ENCODE peak calls at places on chromosomes 12 and 14, in five cellular contexts. H is IMR-90, Y is H1, E is mesenchymal stem cell, R is neuronal stem cell. O is an unnamed sample.

GRCh38 chr12:101634724-101635123 is 40.0 kb downstream of the MYBPC1 start:
- DNase-seq in Y (no peak), R (no peak), H (no peak), E (no peak), O (no peak)

GRCh38 chr14:97219356-97220017 is 422.3 kb downstream of the VRK1 start:
- DNase-seq in H (no peak), R (no peak), E (no peak), Y (peak), O (no peak)

GRCh38 chr14:104749111-104749649 is 3.8 kb upstream of the SIVA1 start:
- DNase-seq in Y (no peak), E (no peak), H (peak), R (no peak), O (peak)

GRCh38 chr12:3632256-3633240 is 120.4 kb downstream of the CRACR2A start:
- DNase-seq in Y (no peak), H (no peak), E (no peak), R (no peak), O (no peak)

GRCh38 chr14:28763914-28764848 is 2.4 kb upstream of the FOXG1 start:
- DNase-seq in Y (peak), H (no peak), R (no peak), E (no peak), O (no peak)

GRCh38 chr14:65042731-65043372 is 56.2 kb downstream of the FNTB start:
- DNase-seq in Y (no peak), R (no peak), H (no peak), E (no peak), O (peak)

GRCh38 chr12:8033153-8034044 is 883 bp downstream of the FOXJ2 start:
- DNase-seq in H (peak), R (peak), E (peak), Y (no peak), O (peak)

GRCh38 chr12:40310201-40310600 is 85.4 kb downstream of the LRRK2 start:
- DNase-seq in H (no peak), R (no peak), Y (no peak), E (no peak), O (no peak)

GRCh38 chr12:67080637-67081036 is 188.5 kb upstream of the CAND1 start:
- DNase-seq in H (no peak), R (no peak), Y (no peak), E (no peak), O (no peak)

GRCh38 chr12:46556820-46557524 is 184.4 kb upstream of the SLC38A2 start:
- DNase-seq in Y (no peak), H (peak), E (peak), R (no peak), O (peak)

GRCh38 chr12:104656921-104657320 is 200.2 kb downstream of the CHST11 start:
- DNase-seq in Y (no peak), E (peak), R (no peak), H (peak), O (no peak)

GRCh38 chr12:131196220-131196619 is 242.5 kb downstream of the ADGRD1 start:
- DNase-seq in H (no peak), E (no peak), R (no peak), Y (no peak), O (no peak)

GRCh38 chr12:57127710-57128518 is at the start of gene LRP1:
- DNase-seq in E (peak), Y (peak), H (peak), R (peak), O (peak)

GRCh38 chr12:126776047-126776446 is 1490.9 kb upstream of the TMEM132C start:
- DNase-seq in R (no peak), E (no peak), H (no peak), Y (no peak), O (no peak)

GRCh38 chr14:93984070-93984469 is 7.7 kb upstream of the ASB2 start:
- DNase-seq in Y (no peak), R (no peak), E (no peak), H (peak), O (no peak)

GRCh38 chr12:108129017-108129812 is at the start of gene WSCD2:
- DNase-seq in R (peak), H (no peak), E (peak), Y (peak), O (peak)

GRCh38 chr12:90572778-90573177 is 382.2 kb downstream of the CCER1 start:
- DNase-seq in R (no peak), E (no peak), Y (no peak), H (no peak), O (no peak)

GRCh38 chr12:25501565-25501964 is 51.5 kb downstream of the LMNTD1 start:
- DNase-seq in E (peak), H (peak), Y (no peak), R (no peak), O (peak)

GRCh38 chr14:24270537-24271133 is 762 bp downstream of the RABGGTA start:
- DNase-seq in Y (no peak), E (no peak), H (no peak), R (peak), O (no peak)

GRCh38 chr12:47033797-47034555 is 45.4 kb upstream of the PCED1B start:
- DNase-seq in Y (no peak), R (no peak), E (no peak), H (no peak), O (peak)

GRCh38 chr14:93950948-93951668 is 24.0 kb downstream of the FAM181A start:
- DNase-seq in R (no peak), E (no peak), H (peak), Y (no peak), O (no peak)

GRCh38 chr14:55921516-55921915 is 196.7 kb upstream of the PELI2 start:
- DNase-seq in R (no peak), E (no peak), H (no peak), Y (no peak), O (no peak)

GRCh38 chr14:79631276-79631675 is 580.0 kb downstream of the DIO2 start:
- DNase-seq in Y (peak), E (no peak), R (no peak), H (no peak), O (no peak)

GRCh38 chr12:6734506-6735082 is 10.7 kb downstream of the COPS7A start:
- DNase-seq in Y (no peak), H (no peak), E (no peak), R (no peak), O (no peak)

GRCh38 chr12:124289634-124290600 is 5.0 kb upstream of the RFLNA start:
- DNase-seq in Y (no peak), H (peak), E (peak), R (no peak), O (peak)

GRCh38 chr12:113297214-113297587 is 37.7 kb downstream of the SLC8B1 start:
- DNase-seq in Y (no peak), H (no peak), R (no peak), E (no peak), O (no peak)

GRCh38 chr12:113298472-113298817 is 36.5 kb downstream of the SLC8B1 start:
- DNase-seq in H (no peak), R (no peak), E (no peak), Y (no peak), O (no peak)

GRCh38 chr12:113299619-113300237 is 35.2 kb downstream of the SLC8B1 start:
- DNase-seq in R (no peak), E (peak), Y (no peak), H (peak), O (peak)

GRCh38 chr12:113297621-113298471 is 37.1 kb downstream of the SLC8B1 start:
- DNase-seq in E (no peak), R (no peak), H (no peak), Y (no peak), O (no peak)

DNA sequence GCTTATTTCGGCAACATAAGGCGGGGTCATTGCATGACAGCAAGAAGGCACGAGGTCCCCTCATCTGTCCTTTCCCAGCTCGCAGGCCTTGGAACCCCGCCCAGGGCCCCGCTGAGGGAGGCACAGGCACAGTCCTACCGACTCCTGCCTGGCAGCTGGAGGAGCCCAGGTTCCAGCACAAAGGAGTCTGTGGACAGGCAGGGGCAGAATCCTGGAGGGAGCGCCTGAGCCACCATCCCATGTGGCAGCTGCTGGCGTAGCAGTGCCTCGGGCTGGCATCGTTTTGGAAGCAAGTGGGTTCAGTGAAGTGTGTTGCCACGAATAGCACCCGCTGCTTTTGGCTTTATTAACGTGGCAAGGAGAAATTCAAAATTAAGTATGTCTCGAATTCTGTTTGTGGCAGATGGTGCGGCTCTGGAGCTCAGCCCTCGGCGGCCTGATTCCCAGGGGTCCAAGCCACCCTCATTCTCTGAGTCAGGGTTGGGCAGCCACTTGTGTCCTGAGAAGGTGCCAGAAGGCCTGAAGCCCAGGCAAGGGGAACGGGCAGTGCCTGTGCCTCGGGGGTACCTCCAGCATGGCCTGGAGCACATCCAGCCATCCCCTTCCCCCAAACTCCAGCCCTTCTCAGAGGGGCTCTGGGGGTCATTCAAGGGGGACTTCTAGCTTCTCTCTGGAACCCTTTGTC is 35.9 kb downstream of the SLC8B1 start:
- DNase-seq in Y (no peak), R (no peak), H (no peak), E (no peak), O (no peak)
- H2AFZ ChIP-seq in Y (no peak), R (no peak), H (peak), E (no peak), O (peak)

GRCh38 chr12:130066742-130067141 is 95.5 kb upstream of the FZD10 start:
- DNase-seq in E (no peak), Y (no peak), H (no peak), R (no peak), O (no peak)
- H4K8ac ChIP-seq in E (no peak), Y (no peak), H (no peak), R (no peak), O (no peak)

DNA sequence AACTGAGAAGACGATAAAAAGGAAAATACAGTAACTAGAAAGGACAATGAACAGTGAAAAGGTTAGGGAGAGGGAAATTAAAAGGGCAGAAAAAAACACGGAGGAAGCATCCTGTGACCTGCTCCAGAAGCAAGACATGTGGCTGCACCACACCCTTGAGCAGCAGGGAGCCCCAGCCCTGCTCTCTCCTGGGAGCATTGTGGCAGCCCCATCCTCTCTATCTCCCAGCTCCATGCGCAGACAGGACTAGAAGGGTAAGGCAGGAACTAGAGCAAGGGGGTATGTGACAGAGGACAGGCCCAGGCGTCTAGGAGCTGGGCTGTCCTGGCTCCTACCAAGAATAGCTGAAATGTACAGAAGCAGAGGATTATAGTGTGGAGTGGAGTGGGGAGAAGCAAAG is 38.6 kb upstream of the SMUG1 start:
- DNase-seq in Y (no peak), E (no peak), R (no peak), H (no peak), O (no peak)
- H2AFZ ChIP-seq in Y (no peak), E (peak), R (no peak), H (peak), O (no peak)

DNA sequence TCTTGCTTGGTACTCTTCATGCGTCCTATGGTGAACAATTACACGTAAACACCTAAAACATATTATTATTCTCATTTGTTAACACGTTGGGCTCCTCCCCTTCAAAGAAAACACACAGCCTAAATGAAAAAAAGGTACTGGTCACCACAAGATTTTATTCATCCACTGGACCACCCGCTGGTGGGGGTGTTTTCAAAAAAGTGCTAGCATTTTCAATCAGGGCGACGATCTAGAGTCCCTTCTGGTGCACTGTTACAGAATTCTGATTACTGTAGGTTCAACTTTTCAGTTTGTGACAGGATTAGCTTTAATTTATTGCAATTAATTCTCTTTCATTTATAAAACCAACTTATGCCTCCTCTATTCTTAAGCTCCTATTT is 465 bp downstream of the MAGOHB start:
- DNase-seq in E (no peak), H (no peak), Y (no peak), R (peak), O (no peak)
- H4K8ac ChIP-seq in E (peak), H (peak), Y (peak), R (no peak), O (peak)

GRCh38 chr14:99258884-99259283 is 13.1 kb downstream of the BCL11B start:
- DNase-seq in H (no peak), R (no peak), Y (no peak), E (no peak), O (no peak)
- H2AFZ ChIP-seq in H (no peak), R (no peak), Y (no peak), E (no peak), O (no peak)

DNA sequence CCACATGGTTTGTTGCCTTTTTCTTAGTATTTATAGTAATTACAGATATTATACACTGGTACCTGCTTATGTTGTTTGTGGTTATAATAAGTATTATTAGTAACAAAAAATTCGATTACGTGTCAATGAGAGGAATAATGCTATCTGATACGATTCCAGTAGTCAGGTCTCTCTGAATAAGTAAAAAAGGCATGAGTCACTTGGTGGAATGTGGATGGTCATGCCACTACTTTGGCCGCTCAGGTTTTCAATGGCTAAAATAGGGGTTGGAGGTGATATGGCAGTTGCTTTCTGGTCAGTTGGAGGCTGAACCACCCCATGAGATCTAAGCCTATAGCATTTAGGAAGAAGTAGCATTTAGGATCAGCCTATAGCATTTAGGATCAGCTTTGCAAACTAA is 255.9 kb downstream of the NPAS3 start:
- DNase-seq in Y (no peak), E (no peak), R (no peak), H (no peak), O (no peak)
- H4K8ac ChIP-seq in Y (no peak), E (no peak), R (no peak), H (no peak), O (no peak)

GRCh38 chr14:77271113-77271710 is at the start of gene NGB:
- DNase-seq in H (no peak), R (no peak), Y (peak), E (no peak), O (no peak)

GRCh38 chr14:77267937-77268699 is 2.9 kb downstream of the NGB start:
- DNase-seq in Y (no peak), R (no peak), H (no peak), E (no peak), O (no peak)

GRCh38 chr14:77272261-77272660 is 1.3 kb upstream of the NGB start:
- DNase-seq in E (no peak), R (no peak), Y (no peak), H (no peak), O (no peak)

GRCh38 chr14:77268989-77269595 is 1.9 kb downstream of the NGB start:
- DNase-seq in E (no peak), R (no peak), Y (no peak), H (no peak), O (no peak)

GRCh38 chr14:77270361-77271112 is 469 bp downstream of the NGB start:
- DNase-seq in H (no peak), E (no peak), R (no peak), Y (peak), O (no peak)
- H2AFZ ChIP-seq in H (no peak), E (no peak), R (peak), Y (peak), O (no peak)

GRCh38 chr12:55817352-55818139 is at the start of the genes ORMDL2 and SARNP:
- DNase-seq in H (peak), R (peak), Y (peak), E (peak), O (peak)
- H4K8ac ChIP-seq in H (peak), R (no peak), Y (peak), E (peak), O (peak)